ENCODE peak calls at places on chromosomes 6 and 20, in eight cellular contexts. One of them, this sample, is unnamed.

GRCh38 chr20:37948956-37949355 is 46.0 kb downstream of the VSTM2L start:
- DNase-seq in GM23338: no peak
- DNase-seq in fibroblast of lung: no peak
- DNase-seq in CD14-positive monocyte: no peak
- DNase-seq in RPMI8226: no peak
- DNase-seq in activated naive CD4-positive, alpha-beta T cell treated with anti-CD3 and anti-CD28 coated beads, Interleukin-2, amount 10 ng/mL, durations not matched to agents 7 days and 5 days: no peak
- DNase-seq in H4: no peak
- DNase-seq in GM03348: no peak
- DNase-seq in this sample: peak

GRCh38 chr6:159315562-159315961 is 146.4 kb downstream of the FNDC1 start:
- DNase-seq in H4: no peak
- DNase-seq in GM03348: no peak
- DNase-seq in RPMI8226: no peak
- DNase-seq in GM23338: no peak
- DNase-seq in CD14-positive monocyte: no peak
- DNase-seq in fibroblast of lung: no peak
- DNase-seq in activated naive CD4-positive, alpha-beta T cell treated with anti-CD3 and anti-CD28 coated beads, Interleukin-2, amount 10 ng/mL, durations not matched to agents 7 days and 5 days: no peak
- DNase-seq in this sample: no peak

GRCh38 chr20:49982346-49983122 is at the start of gene SNAI1:
- DNase-seq in CD14-positive monocyte: peak
- DNase-seq in H4: peak
- DNase-seq in fibroblast of lung: peak
- DNase-seq in GM03348: peak
- DNase-seq in GM23338: peak
- DNase-seq in RPMI8226: peak
- DNase-seq in activated naive CD4-positive, alpha-beta T cell treated with anti-CD3 and anti-CD28 coated beads, Interleukin-2, amount 10 ng/mL, durations not matched to agents 7 days and 5 days: peak
- DNase-seq in this sample: peak

GRCh38 chr6:149153100-149153499 is 164.4 kb upstream of the TAB2 start:
- DNase-seq in CD14-positive monocyte: no peak
- DNase-seq in H4: no peak
- DNase-seq in GM03348: no peak
- DNase-seq in activated naive CD4-positive, alpha-beta T cell treated with anti-CD3 and anti-CD28 coated beads, Interleukin-2, amount 10 ng/mL, durations not matched to agents 7 days and 5 days: no peak
- DNase-seq in fibroblast of lung: no peak
- DNase-seq in RPMI8226: no peak
- DNase-seq in GM23338: no peak
- DNase-seq in this sample: no peak

GRCh38 chr6:158654498-158654897 is 4.6 kb downstream of the SYTL3 start:
- DNase-seq in GM23338: no peak
- DNase-seq in activated naive CD4-positive, alpha-beta T cell treated with anti-CD3 and anti-CD28 coated beads, Interleukin-2, amount 10 ng/mL, durations not matched to agents 7 days and 5 days: no peak
- DNase-seq in H4: peak
- DNase-seq in RPMI8226: no peak
- DNase-seq in GM03348: peak
- DNase-seq in fibroblast of lung: peak
- DNase-seq in CD14-positive monocyte: peak
- DNase-seq in this sample: peak

GRCh38 chr20:49747707-49748524 is 34.2 kb upstream of the B4GALT5 start:
- DNase-seq in CD14-positive monocyte: no peak
- DNase-seq in H4: peak
- DNase-seq in RPMI8226: no peak
- DNase-seq in activated naive CD4-positive, alpha-beta T cell treated with anti-CD3 and anti-CD28 coated beads, Interleukin-2, amount 10 ng/mL, durations not matched to agents 7 days and 5 days: no peak
- DNase-seq in GM03348: peak
- DNase-seq in fibroblast of lung: peak
- DNase-seq in GM23338: no peak
- DNase-seq in this sample: peak

GRCh38 chr6:38906582-38906981 is 142.0 kb upstream of the GLP1R start:
- DNase-seq in GM03348: no peak
- DNase-seq in RPMI8226: peak
- DNase-seq in GM23338: no peak
- DNase-seq in CD14-positive monocyte: no peak
- DNase-seq in H4: no peak
- DNase-seq in fibroblast of lung: no peak
- DNase-seq in activated naive CD4-positive, alpha-beta T cell treated with anti-CD3 and anti-CD28 coated beads, Interleukin-2, amount 10 ng/mL, durations not matched to agents 7 days and 5 days: no peak
- DNase-seq in this sample: no peak

GRCh38 chr6:20377623-20378265 is 23.9 kb upstream of the E2F3 start:
- DNase-seq in RPMI8226: no peak
- DNase-seq in CD14-positive monocyte: no peak
- DNase-seq in H4: peak
- DNase-seq in GM23338: no peak
- DNase-seq in GM03348: peak
- DNase-seq in fibroblast of lung: peak
- DNase-seq in activated naive CD4-positive, alpha-beta T cell treated with anti-CD3 and anti-CD28 coated beads, Interleukin-2, amount 10 ng/mL, durations not matched to agents 7 days and 5 days: no peak
- DNase-seq in this sample: peak

GRCh38 chr6:154882107-154882506 is 113.0 kb upstream of the TIAM2 start:
- DNase-seq in fibroblast of lung: peak
- DNase-seq in H4: no peak
- DNase-seq in RPMI8226: no peak
- DNase-seq in GM03348: no peak
- DNase-seq in CD14-positive monocyte: no peak
- DNase-seq in GM23338: no peak
- DNase-seq in activated naive CD4-positive, alpha-beta T cell treated with anti-CD3 and anti-CD28 coated beads, Interleukin-2, amount 10 ng/mL, durations not matched to agents 7 days and 5 days: no peak
- DNase-seq in this sample: peak

GRCh38 chr20:23508449-23508848 is 17.5 kb downstream of the CST8 start:
- DNase-seq in fibroblast of lung: no peak
- DNase-seq in activated naive CD4-positive, alpha-beta T cell treated with anti-CD3 and anti-CD28 coated beads, Interleukin-2, amount 10 ng/mL, durations not matched to agents 7 days and 5 days: no peak
- DNase-seq in CD14-positive monocyte: no peak
- DNase-seq in H4: no peak
- DNase-seq in GM03348: no peak
- DNase-seq in GM23338: no peak
- DNase-seq in RPMI8226: no peak
- DNase-seq in this sample: no peak

GRCh38 chr20:49039854-49040253 is 6.3 kb upstream of the CSE1L start:
- DNase-seq in RPMI8226: no peak
- DNase-seq in CD14-positive monocyte: no peak
- DNase-seq in activated naive CD4-positive, alpha-beta T cell treated with anti-CD3 and anti-CD28 coated beads, Interleukin-2, amount 10 ng/mL, durations not matched to agents 7 days and 5 days: no peak
- DNase-seq in GM03348: no peak
- DNase-seq in GM23338: no peak
- DNase-seq in fibroblast of lung: no peak
- DNase-seq in H4: no peak
- DNase-seq in this sample: no peak

GRCh38 chr6:70479236-70479635 is 65.9 kb downstream of the FAM135A start:
- DNase-seq in GM23338: no peak
- DNase-seq in H4: peak
- DNase-seq in CD14-positive monocyte: no peak
- DNase-seq in RPMI8226: no peak
- DNase-seq in fibroblast of lung: peak
- DNase-seq in activated naive CD4-positive, alpha-beta T cell treated with anti-CD3 and anti-CD28 coated beads, Interleukin-2, amount 10 ng/mL, durations not matched to agents 7 days and 5 days: no peak
- DNase-seq in GM03348: no peak
- DNase-seq in this sample: no peak